ENCODE peak calls at places on chromosome 2, in five cellular contexts. One of them, this sample, is unnamed.

GRCh38 chr2:239818531-239819011 is 206.6 kb downstream of the NDUFA10 start:
- DNase-seq in HCT116: no peak
- DNase-seq in sigmoid colon: peak
- DNase-seq in GM12891: no peak
- DNase-seq in HL-60: no peak
- DNase-seq in this sample: no peak

GRCh38 chr2:212052412-212053159 is 486.0 kb downstream of the ERBB4 start:
- DNase-seq in HCT116: no peak
- DNase-seq in sigmoid colon: no peak
- DNase-seq in GM12891: no peak
- DNase-seq in HL-60: no peak
- DNase-seq in this sample: peak

GRCh38 chr2:64331846-64332245 is 122.1 kb upstream of the LGALSL start:
- DNase-seq in HCT116: no peak
- DNase-seq in sigmoid colon: no peak
- DNase-seq in GM12891: no peak
- DNase-seq in HL-60: no peak
- DNase-seq in this sample: no peak

GRCh38 chr2:75551434-75551833 is 9.3 kb downstream of the EVA1A start:
- DNase-seq in HCT116: no peak
- DNase-seq in sigmoid colon: no peak
- DNase-seq in GM12891: no peak
- DNase-seq in HL-60: no peak
- DNase-seq in this sample: no peak

GRCh38 chr2:42917374-42918017 is 125.1 kb upstream of the HAAO start:
- DNase-seq in HCT116: no peak
- DNase-seq in sigmoid colon: peak
- DNase-seq in GM12891: no peak
- DNase-seq in HL-60: no peak
- DNase-seq in this sample: peak

GRCh38 chr2:85237849-85238570 is 89.8 kb downstream of the TGOLN2 start:
- DNase-seq in HCT116: no peak
- DNase-seq in sigmoid colon: no peak
- DNase-seq in GM12891: no peak
- DNase-seq in HL-60: no peak
- DNase-seq in this sample: no peak

GRCh38 chr2:54529935-54530334 is 73.8 kb downstream of the SPTBN1 start:
- DNase-seq in HCT116: no peak
- DNase-seq in sigmoid colon: no peak
- DNase-seq in GM12891: no peak
- DNase-seq in HL-60: no peak
- DNase-seq in this sample: no peak

GRCh38 chr2:168912466-168913170 is 11.5 kb downstream of the G6PC2 start:
- DNase-seq in HCT116: no peak
- DNase-seq in sigmoid colon: peak
- DNase-seq in GM12891: no peak
- DNase-seq in HL-60: no peak
- DNase-seq in this sample: peak

DNA sequence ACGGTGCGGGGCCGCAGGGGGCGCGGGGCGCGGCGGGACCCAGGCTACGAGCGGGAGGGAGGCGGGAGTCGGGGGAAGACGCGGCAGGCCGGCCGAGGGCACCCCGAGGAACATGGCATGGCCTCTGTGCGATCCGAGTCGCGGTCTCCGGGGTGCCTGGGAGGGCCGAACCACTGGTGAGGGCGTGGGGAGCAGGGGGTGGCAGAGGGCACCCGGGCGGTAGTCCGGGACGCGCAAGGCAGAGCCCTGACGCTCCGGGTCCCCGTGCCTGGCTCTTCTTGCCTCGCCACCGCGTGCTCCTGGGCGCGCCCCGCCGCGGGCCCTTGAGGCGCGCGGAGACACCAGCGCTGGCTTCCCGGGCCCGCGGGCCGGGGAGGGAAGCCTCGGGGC is 4.2 kb downstream of the SOX11 start:
- DNase-seq in HCT116: no peak
- DNase-seq in sigmoid colon: no peak
- DNase-seq in GM12891: no peak
- DNase-seq in HL-60: no peak
- DNase-seq in this sample: no peak
- TF ChIP-seq POLR2AphosphoS5 in HCT116: no peak
- TF ChIP-seq POLR2AphosphoS5 in sigmoid colon: no peak
- TF ChIP-seq POLR2AphosphoS5 in GM12891: no peak
- TF ChIP-seq POLR2AphosphoS5 in HL-60: no peak
- TF ChIP-seq POLR2AphosphoS5 in this sample: no peak

GRCh38 chr2:199458806-199459285 is 1.1 kb upstream of the SATB2 start:
- DNase-seq in HCT116: no peak
- DNase-seq in sigmoid colon: no peak
- DNase-seq in GM12891: peak
- DNase-seq in HL-60: peak
- DNase-seq in this sample: peak

GRCh38 chr2:199459286-199460100 is 1.8 kb upstream of the SATB2 start:
- DNase-seq in HCT116: peak
- DNase-seq in sigmoid colon: peak
- DNase-seq in GM12891: peak
- DNase-seq in HL-60: peak
- DNase-seq in this sample: peak

GRCh38 chr2:199457147-199458016 is at the start of gene SATB2:
- DNase-seq in HCT116: peak
- DNase-seq in sigmoid colon: peak
- DNase-seq in GM12891: peak
- DNase-seq in HL-60: peak
- DNase-seq in this sample: peak

GRCh38 chr2:199456383-199457146 is 1.2 kb downstream of the SATB2 start:
- DNase-seq in HCT116: no peak
- DNase-seq in sigmoid colon: peak
- DNase-seq in GM12891: no peak
- DNase-seq in HL-60: peak
- DNase-seq in this sample: no peak

DNA sequence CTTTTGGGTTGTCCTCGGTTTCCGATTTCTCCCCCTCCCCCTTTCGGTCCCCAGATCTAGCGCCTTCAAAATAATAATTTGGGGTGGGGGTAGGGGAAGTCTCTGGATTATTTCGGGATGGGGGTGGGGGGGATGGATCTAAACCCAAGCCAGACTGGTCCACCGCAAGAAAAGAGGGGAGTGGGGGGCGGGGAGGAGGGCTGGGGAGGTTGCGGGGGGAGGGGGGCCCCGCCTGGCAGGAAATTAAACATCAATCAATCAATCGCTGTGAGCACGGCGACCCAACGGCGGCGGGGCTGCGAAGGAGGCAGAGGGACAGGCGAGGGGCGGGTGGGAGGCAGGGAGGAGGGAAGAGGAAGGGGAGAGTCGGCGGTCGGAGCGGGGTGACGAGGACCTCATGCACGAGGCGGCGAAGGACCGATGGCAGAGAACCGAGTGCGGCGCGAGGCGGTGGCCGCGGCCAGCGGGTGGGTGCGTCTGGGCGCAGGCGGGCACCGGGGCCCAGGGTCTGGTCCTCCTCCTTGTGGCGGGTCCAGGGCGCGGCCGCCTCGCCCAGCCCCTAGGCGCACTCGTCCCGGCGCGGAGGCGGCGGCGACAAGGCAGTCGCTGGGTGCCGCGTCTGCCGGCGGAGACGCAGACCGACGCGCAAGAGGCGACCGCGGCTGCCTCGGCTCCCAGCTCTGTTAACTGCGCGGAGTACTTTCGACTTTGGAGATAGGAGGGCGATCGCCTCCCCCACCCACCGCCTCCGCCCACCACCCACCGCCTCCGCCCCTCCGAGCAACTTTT is 472 bp upstream of the SATB2 start:
- DNase-seq in HCT116: peak
- DNase-seq in sigmoid colon: peak
- DNase-seq in GM12891: peak
- DNase-seq in HL-60: peak
- DNase-seq in this sample: peak
- TF ChIP-seq POLR2AphosphoS5 in HCT116: peak
- TF ChIP-seq POLR2AphosphoS5 in sigmoid colon: no peak
- TF ChIP-seq POLR2AphosphoS5 in GM12891: no peak
- TF ChIP-seq POLR2AphosphoS5 in HL-60: no peak
- TF ChIP-seq POLR2AphosphoS5 in this sample: no peak

DNA sequence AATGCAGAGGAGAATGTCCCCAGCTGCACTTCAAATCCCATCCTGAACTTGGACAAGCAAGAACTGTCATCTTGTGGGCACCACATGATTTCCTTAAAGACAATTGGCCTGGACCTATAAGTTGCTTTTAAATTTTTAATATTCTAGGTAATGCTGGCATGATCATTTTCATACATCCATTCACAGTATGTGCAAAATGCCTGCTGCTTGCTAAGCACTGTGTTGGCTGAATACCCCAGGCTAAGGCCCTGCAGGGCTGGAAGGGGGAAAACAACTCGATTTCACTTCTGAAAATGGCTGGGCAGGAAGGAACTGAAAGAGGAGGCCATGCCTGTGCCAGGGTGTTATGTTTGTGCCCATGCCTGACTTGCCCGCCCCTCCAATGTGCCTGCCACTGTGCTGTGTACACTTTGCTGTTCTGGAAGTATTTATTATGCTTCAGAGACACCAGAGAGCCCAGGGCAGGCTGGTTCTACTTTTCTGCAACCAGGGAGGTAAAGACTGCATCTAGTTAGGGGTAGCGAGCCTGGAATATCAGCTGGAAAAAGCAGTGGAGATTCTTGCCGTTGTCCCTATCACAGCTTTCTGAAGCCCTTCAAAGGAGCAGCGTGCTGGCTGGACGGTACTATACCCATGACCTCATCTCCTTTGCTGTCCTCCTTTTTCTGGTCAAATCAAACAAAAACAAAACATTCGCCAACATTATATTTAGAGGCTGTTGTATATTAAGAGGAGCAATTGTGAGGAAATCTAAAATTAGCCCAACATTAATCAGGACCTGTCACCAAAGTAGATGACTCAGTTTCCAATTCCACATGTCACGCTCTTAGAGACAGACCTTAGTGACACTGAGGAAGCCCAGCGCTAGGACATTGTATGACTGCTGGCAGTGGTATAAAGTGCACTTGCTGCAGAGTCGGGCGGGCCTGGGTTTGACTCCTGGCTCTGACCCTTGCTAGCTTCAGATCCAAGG is 158.1 kb downstream of the DDX1 start:
- DNase-seq in HCT116: no peak
- DNase-seq in sigmoid colon: no peak
- DNase-seq in GM12891: no peak
- DNase-seq in HL-60: no peak
- DNase-seq in this sample: peak
- TF ChIP-seq POLR2AphosphoS5 in HCT116: no peak
- TF ChIP-seq POLR2AphosphoS5 in sigmoid colon: no peak
- TF ChIP-seq POLR2AphosphoS5 in GM12891: no peak
- TF ChIP-seq POLR2AphosphoS5 in HL-60: no peak
- TF ChIP-seq POLR2AphosphoS5 in this sample: no peak

GRCh38 chr2:222413295-222413911 is 10.9 kb upstream of the SGPP2 start:
- DNase-seq in HCT116: no peak
- DNase-seq in sigmoid colon: no peak
- DNase-seq in GM12891: no peak
- DNase-seq in HL-60: no peak
- DNase-seq in this sample: no peak
- TF ChIP-seq POLR2AphosphoS5 in HCT116: no peak
- TF ChIP-seq POLR2AphosphoS5 in sigmoid colon: no peak
- TF ChIP-seq POLR2AphosphoS5 in GM12891: no peak
- TF ChIP-seq POLR2AphosphoS5 in HL-60: no peak
- TF ChIP-seq POLR2AphosphoS5 in this sample: no peak

GRCh38 chr2:72921866-72922265 is 4.5 kb downstream of the EMX1 start:
- DNase-seq in HCT116: no peak
- DNase-seq in sigmoid colon: peak
- DNase-seq in GM12891: no peak
- DNase-seq in HL-60: no peak
- DNase-seq in this sample: no peak

GRCh38 chr2:72917875-72918660 is 749 bp downstream of the EMX1 start:
- DNase-seq in HCT116: no peak
- DNase-seq in sigmoid colon: peak
- DNase-seq in GM12891: no peak
- DNase-seq in HL-60: no peak
- DNase-seq in this sample: no peak

GRCh38 chr2:72921088-72921851 is 4.0 kb downstream of the EMX1 start:
- DNase-seq in HCT116: no peak
- DNase-seq in sigmoid colon: peak
- DNase-seq in GM12891: no peak
- DNase-seq in HL-60: no peak
- DNase-seq in this sample: no peak

GRCh38 chr2:72919414-72920316 is 2.3 kb downstream of the EMX1 start:
- DNase-seq in HCT116: no peak
- DNase-seq in sigmoid colon: peak
- DNase-seq in GM12891: no peak
- DNase-seq in HL-60: no peak
- DNase-seq in this sample: no peak

GRCh38 chr2:72920317-72921087 is 3.2 kb downstream of the EMX1 start:
- DNase-seq in HCT116: no peak
- DNase-seq in sigmoid colon: peak
- DNase-seq in GM12891: no peak
- DNase-seq in HL-60: no peak
- DNase-seq in this sample: peak
- TF ChIP-seq POLR2AphosphoS5 in HCT116: no peak
- TF ChIP-seq POLR2AphosphoS5 in sigmoid colon: peak
- TF ChIP-seq POLR2AphosphoS5 in GM12891: no peak
- TF ChIP-seq POLR2AphosphoS5 in HL-60: no peak
- TF ChIP-seq POLR2AphosphoS5 in this sample: no peak

DNA sequence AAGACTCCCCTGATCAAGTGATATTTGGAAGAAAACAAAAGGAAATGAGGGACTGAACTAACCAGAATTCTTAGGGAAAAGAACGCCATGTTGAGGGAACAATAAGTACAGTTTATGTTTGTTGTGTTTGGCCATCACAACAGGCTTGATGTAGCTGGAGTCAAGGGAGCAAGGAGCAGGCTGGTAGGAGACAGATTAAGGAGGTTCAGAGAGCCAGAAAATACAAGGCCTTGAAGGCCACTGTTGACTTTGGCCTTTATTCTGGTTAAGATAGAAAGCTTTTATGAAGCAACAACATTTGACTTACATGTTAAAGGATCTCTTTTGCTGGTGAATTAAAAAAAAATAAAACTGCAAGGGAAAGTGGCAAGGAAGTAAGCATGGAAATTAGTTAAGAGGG is 754.1 kb upstream of the SLC8A1 start:
- DNase-seq in HCT116: no peak
- DNase-seq in sigmoid colon: no peak
- DNase-seq in GM12891: no peak
- DNase-seq in HL-60: no peak
- DNase-seq in this sample: peak
- TF ChIP-seq POLR2AphosphoS5 in HCT116: no peak
- TF ChIP-seq POLR2AphosphoS5 in sigmoid colon: no peak
- TF ChIP-seq POLR2AphosphoS5 in GM12891: no peak
- TF ChIP-seq POLR2AphosphoS5 in HL-60: no peak
- TF ChIP-seq POLR2AphosphoS5 in this sample: no peak

GRCh38 chr2:19484736-19485135 is 126.3 kb upstream of the OSR1 start:
- DNase-seq in HCT116: no peak
- DNase-seq in sigmoid colon: no peak
- DNase-seq in GM12891: no peak
- DNase-seq in HL-60: no peak
- DNase-seq in this sample: no peak
- TF ChIP-seq POLR2AphosphoS5 in HCT116: no peak
- TF ChIP-seq POLR2AphosphoS5 in sigmoid colon: no peak
- TF ChIP-seq POLR2AphosphoS5 in GM12891: no peak
- TF ChIP-seq POLR2AphosphoS5 in HL-60: no peak
- TF ChIP-seq POLR2AphosphoS5 in this sample: no peak

This sample was measured in endothelial cell of umbilical vein.